ENCODE peak calls at places on chromosomes 7 and 10, in four cellular contexts. One of them, this sample, is unnamed.

GRCh38 chr10:38118072-38118807 is 24.1 kb downstream of the ZNF37A start:
- DNase-seq in fibroblast of lung: peak
- DNase-seq in PC-3: peak
- DNase-seq in IMR-90: peak
- DNase-seq in this sample: no peak

GRCh38 chr7:70356324-70356797 is 758.1 kb downstream of the AUTS2 start:
- DNase-seq in IMR-90: no peak
- DNase-seq in fibroblast of lung: no peak
- DNase-seq in PC-3: no peak
- DNase-seq in this sample: no peak

GRCh38 chr10:90925078-90926029 is 4.5 kb upstream of the ANKRD1 start:
- DNase-seq in PC-3: no peak
- DNase-seq in IMR-90: no peak
- DNase-seq in fibroblast of lung: no peak
- DNase-seq in this sample: no peak

GRCh38 chr10:89515031-89515841 is 20.2 kb downstream of the SLC16A12 start:
- DNase-seq in fibroblast of lung: peak
- DNase-seq in IMR-90: peak
- DNase-seq in PC-3: no peak
- DNase-seq in this sample: peak

GRCh38 chr7:67918158-67918557 is 921.5 kb downstream of the TYW1 start:
- DNase-seq in IMR-90: no peak
- DNase-seq in fibroblast of lung: no peak
- DNase-seq in PC-3: no peak
- DNase-seq in this sample: no peak

GRCh38 chr10:22437620-22438588 is 92.6 kb downstream of the SPAG6 start:
- DNase-seq in fibroblast of lung: peak
- DNase-seq in PC-3: peak
- DNase-seq in IMR-90: peak
- DNase-seq in this sample: no peak

GRCh38 chr7:39609462-39610149 is 13.8 kb upstream of the RALA start:
- DNase-seq in fibroblast of lung: no peak
- DNase-seq in PC-3: no peak
- DNase-seq in IMR-90: no peak
- DNase-seq in this sample: no peak

GRCh38 chr10:119776536-119776935 is 50.7 kb downstream of the INPP5F start:
- DNase-seq in fibroblast of lung: peak
- DNase-seq in PC-3: peak
- DNase-seq in IMR-90: peak
- DNase-seq in this sample: peak

GRCh38 chr10:4771554-4772201 is 54.3 kb upstream of the AKR1E2 start:
- DNase-seq in IMR-90: peak
- DNase-seq in fibroblast of lung: peak
- DNase-seq in PC-3: peak
- DNase-seq in this sample: peak

GRCh38 chr7:885261-885892 is 9.0 kb downstream of the GET4 start:
- DNase-seq in PC-3: no peak
- DNase-seq in fibroblast of lung: no peak
- DNase-seq in IMR-90: no peak
- DNase-seq in this sample: no peak
- H3K4me2 ChIP-seq in PC-3: no peak
- H3K4me2 ChIP-seq in fibroblast of lung: no peak
- H3K4me2 ChIP-seq in IMR-90: no peak
- H3K4me2 ChIP-seq in this sample: no peak

GRCh38 chr7:82839555-82839954 is 323.1 kb downstream of the PCLO start:
- DNase-seq in IMR-90: no peak
- DNase-seq in PC-3: no peak
- DNase-seq in fibroblast of lung: no peak
- DNase-seq in this sample: no peak
- H3K4me2 ChIP-seq in IMR-90: no peak
- H3K4me2 ChIP-seq in PC-3: no peak
- H3K4me2 ChIP-seq in fibroblast of lung: no peak
- H3K4me2 ChIP-seq in this sample: no peak

GRCh38 chr7:113086928-113087277 is 276 bp upstream of the GPR85 start:
- DNase-seq in PC-3: no peak
- DNase-seq in fibroblast of lung: no peak
- DNase-seq in IMR-90: no peak
- DNase-seq in this sample: no peak
- H3K4me2 ChIP-seq in PC-3: peak
- H3K4me2 ChIP-seq in fibroblast of lung: peak
- H3K4me2 ChIP-seq in IMR-90: peak
- H3K4me2 ChIP-seq in this sample: peak

GRCh38 chr10:60315311-60315710 is 74.4 kb downstream of the ANK3 start:
- DNase-seq in IMR-90: peak
- DNase-seq in fibroblast of lung: peak
- DNase-seq in PC-3: no peak
- DNase-seq in this sample: no peak

GRCh38 chr10:60311821-60312220 is 77.9 kb downstream of the ANK3 start:
- DNase-seq in fibroblast of lung: no peak
- DNase-seq in IMR-90: no peak
- DNase-seq in PC-3: no peak
- DNase-seq in this sample: no peak

GRCh38 chr10:60312818-60313588 is 76.7 kb downstream of the ANK3 start:
- DNase-seq in IMR-90: peak
- DNase-seq in PC-3: peak
- DNase-seq in fibroblast of lung: peak
- DNase-seq in this sample: peak

GRCh38 chr10:60314306-60314940 is 75.3 kb downstream of the ANK3 start:
- DNase-seq in fibroblast of lung: peak
- DNase-seq in IMR-90: peak
- DNase-seq in PC-3: peak
- DNase-seq in this sample: peak

DNA sequence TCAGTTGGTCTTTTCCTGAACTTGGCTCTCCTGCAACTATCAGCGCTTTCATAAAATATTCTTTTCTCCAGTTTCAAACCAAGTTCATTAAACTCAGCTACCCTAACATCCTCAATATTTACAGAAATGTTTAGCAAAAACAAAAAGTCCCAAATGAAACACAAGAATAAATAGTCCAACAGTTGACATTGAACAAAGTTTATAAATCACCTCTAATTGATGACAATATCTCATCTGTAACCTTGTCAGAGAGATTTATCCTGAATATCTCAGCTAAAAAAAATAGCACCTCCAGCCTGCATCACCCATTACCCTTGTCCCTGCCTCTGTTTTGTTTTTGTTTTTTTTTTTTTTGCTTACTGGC is 76.1 kb downstream of the ANK3 start:
- DNase-seq in fibroblast of lung: no peak
- DNase-seq in IMR-90: no peak
- DNase-seq in PC-3: no peak
- DNase-seq in this sample: no peak
- H3K4me2 ChIP-seq in fibroblast of lung: peak
- H3K4me2 ChIP-seq in IMR-90: no peak
- H3K4me2 ChIP-seq in PC-3: peak
- H3K4me2 ChIP-seq in this sample: no peak

GRCh38 chr7:122676466-122676865 is 22.5 kb downstream of the RNF133 start:
- DNase-seq in fibroblast of lung: peak
- DNase-seq in PC-3: no peak
- DNase-seq in IMR-90: no peak
- DNase-seq in this sample: no peak
- H3K4me2 ChIP-seq in fibroblast of lung: no peak
- H3K4me2 ChIP-seq in PC-3: no peak
- H3K4me2 ChIP-seq in IMR-90: no peak
- H3K4me2 ChIP-seq in this sample: no peak

GRCh38 chr10:87635498-87636312 is 24.0 kb upstream of the PAPSS2 start:
- DNase-seq in IMR-90: peak
- DNase-seq in PC-3: peak
- DNase-seq in fibroblast of lung: peak
- DNase-seq in this sample: peak
- H3K4me2 ChIP-seq in IMR-90: peak
- H3K4me2 ChIP-seq in PC-3: peak
- H3K4me2 ChIP-seq in fibroblast of lung: no peak
- H3K4me2 ChIP-seq in this sample: peak

GRCh38 chr7:102291916-102292267 is 5.2 kb downstream of the SH2B2 start:
- DNase-seq in fibroblast of lung: no peak
- DNase-seq in IMR-90: no peak
- DNase-seq in PC-3: no peak
- DNase-seq in this sample: no peak
- H3K4me2 ChIP-seq in fibroblast of lung: no peak
- H3K4me2 ChIP-seq in IMR-90: no peak
- H3K4me2 ChIP-seq in PC-3: no peak
- H3K4me2 ChIP-seq in this sample: no peak